ENCODE peak calls at places on chromosomes 13 and 19, in nine cellular contexts. E is AG04450, J is thoracic aorta, B is ovary, X is fibroblast of villous mesenchyme, I is prostate gland, C is upper lobe of right lung, O is uterus, Z is spleen. H is an unnamed sample.

GRCh38 chr19:18274776-18275356 is 614 bp upstream of the IQCN start:
- DNase-seq in E (no peak), Z (peak; percentile 83), J (peak; percentile 41), I (peak; percentile 88), C (peak; percentile 85), B (peak; percentile 94), O (peak; percentile 89), X (peak; percentile 83), H (peak; percentile 66)

GRCh38 chr13:111900390-111901180 is 166.4 kb upstream of the SOX1 start:
- DNase-seq in J (no peak), I (no peak), X (no peak), Z (no peak), B (no peak), E (no peak), C (no peak), O (no peak), H (no peak)

GRCh38 chr19:963401-964022 is 20.6 kb upstream of the WDR18 start:
- DNase-seq in X (no peak), E (no peak), O (no peak), Z (no peak), I (no peak), J (no peak), B (no peak), C (no peak), H (no peak)

GRCh38 chr19:40279120-40279551 is 6.0 kb downstream of the AKT2 start:
- DNase-seq in C (no peak), X (peak; percentile 78), B (peak; percentile 81), I (no peak), O (peak; percentile 67), J (no peak), E (peak; percentile 8), Z (peak; percentile 77), H (no peak)

GRCh38 chr19:35986664-35987570 is 8.1 kb upstream of the SDHAF1 start:
- DNase-seq in I (no peak), E (no peak), J (no peak), X (no peak), O (no peak), Z (peak; percentile 87), B (no peak), C (no peak), H (no peak)

GRCh38 chr13:23386533-23386932 is 47.0 kb downstream of the SACS start:
- DNase-seq in I (no peak), J (no peak), C (no peak), Z (no peak), O (no peak), B (no peak), E (no peak), X (no peak), H (no peak)

GRCh38 chr13:113746143-113746525 is 12.9 kb upstream of the TMEM255B start:
- DNase-seq in J (no peak), O (no peak), I (no peak), C (no peak), B (no peak), X (no peak), Z (no peak), E (no peak), H (no peak)

GRCh38 chr13:26499209-26499601 is 58.3 kb upstream of the WASF3 start:
- DNase-seq in I (peak; percentile 8), O (no peak), E (no peak), Z (no peak), J (no peak), B (no peak), X (no peak), C (no peak), H (peak; percentile 51)

GRCh38 chr13:59391696-59392095 is 772.0 kb downstream of the DIAPH3 start:
- DNase-seq in C (no peak), Z (no peak), E (peak; percentile 51), J (no peak), O (peak; percentile 16), X (peak; percentile 60), I (no peak), B (no peak), H (peak; percentile 14)

GRCh38 chr13:98582947-98583346 is 6.0 kb upstream of the STK24 start:
- DNase-seq in I (peak; percentile 21), Z (no peak), X (no peak), O (no peak), E (no peak), J (no peak), C (no peak), B (no peak), H (no peak)

GRCh38 chr19:6803036-6803404 is 30.5 kb downstream of the VAV1 start:
- DNase-seq in B (no peak), X (no peak), C (no peak), Z (peak; percentile 76), I (no peak), J (no peak), O (no peak), E (no peak), H (no peak)

GRCh38 chr19:47419789-47420188 is 462 bp upstream of the MEIS3 start:
- DNase-seq in X (no peak), C (peak; percentile 61), I (no peak), E (no peak), J (no peak), O (no peak), B (no peak), Z (no peak), H (no peak)

GRCh38 chr19:54364775-54365257 is at the start of gene LAIR1:
- DNase-seq in Z (peak; percentile 93), B (no peak), C (peak; percentile 76), I (no peak), E (no peak), X (no peak), J (no peak), O (peak; percentile 18), H (no peak)

GRCh38 chr13:37995052-37995451 is 125.5 kb upstream of the TRPC4 start:
- DNase-seq in Z (no peak), O (no peak), C (no peak), X (peak; percentile 27), J (no peak), I (no peak), E (no peak), B (no peak), H (no peak)

GRCh38 chr13:27295096-27295495 is 24.5 kb downstream of the RASL11A start:
- DNase-seq in X (no peak), Z (no peak), J (no peak), C (no peak), E (no peak), O (no peak), I (no peak), B (no peak), H (no peak)

GRCh38 chr19:56139847-56140582 is 1.1 kb upstream of the ZNF444 start:
- DNase-seq in E (no peak), Z (no peak), O (no peak), B (no peak), J (no peak), C (no peak), I (no peak), X (peak; percentile 17), H (no peak)

DNA sequence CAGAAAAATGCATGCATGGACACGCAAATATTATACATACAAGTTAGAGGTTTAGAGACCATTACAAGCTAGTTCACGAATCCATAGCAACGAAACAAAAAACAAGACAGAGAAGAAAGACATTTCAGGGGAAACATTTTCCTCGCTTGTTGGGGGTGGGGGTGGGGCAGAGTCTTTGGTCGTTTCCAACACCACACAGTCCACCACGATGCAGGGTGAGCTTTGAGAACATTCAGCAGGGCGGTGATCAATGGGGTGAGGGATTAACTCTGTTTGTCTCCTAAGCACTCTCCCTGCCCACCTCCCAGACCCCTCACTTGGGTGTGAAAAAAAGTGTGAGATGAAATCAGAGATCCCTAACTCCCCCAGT is 631 bp downstream of the OXGR1 start:
- DNase-seq in J (no peak), X (no peak), Z (no peak), C (no peak), O (no peak), E (no peak), B (no peak), I (no peak), H (no peak)
- H3K4me3 ChIP-seq in J (peak overlapping the region; percentile 65), X (peak overlapping the region; percentile 35), Z (peak overlapping the region; percentile 44), C (peak overlapping the region; percentile 46), O (peak overlapping the region; percentile 37), E (peak overlapping the region; percentile 39), B (peak overlapping the region; percentile 36), I (peak overlapping the region; percentile 31), H (no peak overlapping the region)

GRCh38 chr13:106535552-106536243 is at the start of gene EFNB2:
- DNase-seq in X (peak; percentile 91), E (peak; percentile 53), O (peak; percentile 78), C (peak; percentile 96), J (no peak), Z (peak; percentile 96), B (peak; percentile 90), I (peak; percentile 88), H (peak; percentile 65)
- TF ChIP-seq CTCF in X (no peak), E (no peak), O (peak; percentile 10), C (no peak), J (no peak), Z (no peak), B (no peak), I (no peak), H (peak; percentile 21)

GRCh38 chr13:35474551-35474950 is 1.9 kb downstream of the MAB21L1 start:
- DNase-seq in X (no peak), C (no peak), B (no peak), Z (no peak), J (no peak), I (no peak), E (no peak), O (no peak), H (no peak)
- H3K4me3 ChIP-seq in X (no peak overlapping the region), C (no peak overlapping the region), B (no peak overlapping the region), Z (peak overlapping the region; percentile 49), J (peak overlapping the region; percentile 66), I (no peak overlapping the region), E (no peak overlapping the region), O (peak overlapping the region; percentile 23), H (no peak overlapping the region)

DNA sequence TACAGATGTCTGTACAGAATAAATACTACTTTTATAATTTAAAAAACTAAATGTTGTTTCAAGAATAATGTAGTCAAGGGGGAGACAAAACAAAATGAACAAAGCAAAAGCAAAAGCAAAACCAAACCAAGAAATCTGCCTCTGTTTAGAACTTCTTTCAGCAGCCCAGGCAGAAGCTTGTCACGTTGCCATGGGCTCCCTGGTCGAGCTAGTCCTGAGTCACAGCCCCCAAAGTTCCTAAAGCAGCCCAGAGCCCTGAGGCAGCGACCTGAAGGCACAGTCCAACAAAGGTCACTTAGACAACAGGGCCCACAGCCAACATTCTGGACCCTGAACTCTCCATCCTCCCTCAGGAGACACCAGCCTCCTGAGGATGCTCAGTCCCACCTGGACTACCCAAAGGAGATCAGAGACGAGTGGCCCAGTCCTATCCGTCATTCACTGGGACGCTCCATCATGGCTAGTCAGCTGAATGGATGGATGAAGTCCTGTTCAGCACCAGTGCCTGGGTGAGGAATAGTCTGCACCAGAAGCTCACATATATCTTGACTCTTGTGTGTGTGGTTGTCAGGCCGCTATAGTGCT is 41.7 kb downstream of the SIAH3 start:
- DNase-seq in Z (no peak), B (no peak), X (no peak), C (no peak), J (no peak), E (no peak), O (no peak), I (no peak), H (no peak)
- TF ChIP-seq CTCF in Z (no peak), B (no peak), X (no peak), C (no peak), J (no peak), E (no peak), O (no peak), I (no peak), H (no peak)

H was measured in LNCaP clone FGC.